ENCODE peak calls at places on chromosomes 4 and X, in five cellular contexts. Q is HCT116, C is GM23338, T is stomach, R is endothelial cell of umbilical vein. X is an unnamed sample. For H3K36me3, the result is how much of the 10 kb centered on the place peaks cover.

GRCh38 chr4:68498413-68499007 is 51.2 kb downstream of the TMPRSS11E start:
- DNase-seq in Q (peak), C (peak), T (peak), R (peak), X (peak)

GRCh38 chr4:110533940-110534339 is 58.0 kb downstream of the ENPEP start:
- DNase-seq in Q (peak), C (peak), T (no peak), R (peak), X (no peak)

GRCh38 chr4:72314869-72315268 is 254.2 kb downstream of the ADAMTS3 start:
- DNase-seq in Q (no peak), C (no peak), T (no peak), R (peak), X (peak)

GRCh38 chrX:2928583-2929434 is at the start of gene ARSD:
- DNase-seq in Q (peak), C (peak), T (peak), R (peak), X (peak)

GRCh38 chrX:11351375-11352295 is 58.4 kb downstream of the AMELX start:
- DNase-seq in Q (no peak), C (no peak), T (peak), R (no peak), X (peak)

GRCh38 chr4:41476310-41476709 is 61.6 kb upstream of the LIMCH1 start:
- DNase-seq in Q (no peak), C (no peak), T (no peak), R (no peak), X (no peak)

GRCh38 chrX:154727418-154728323 is 23.2 kb downstream of the GAB3 start:
- DNase-seq in Q (no peak), C (no peak), T (no peak), R (peak), X (no peak)

GRCh38 chr4:6633091-6633906 is 7.2 kb upstream of the MRFAP1 start:
- DNase-seq in Q (no peak), C (peak), T (no peak), R (no peak), X (peak)

GRCh38 chr4:169730564-169730963 is 27.2 kb downstream of the HPF1 start:
- DNase-seq in Q (no peak), C (no peak), T (no peak), R (no peak), X (no peak)

GRCh38 chr4:10929818-10930217 is 245.2 kb upstream of the CLNK start:
- DNase-seq in Q (no peak), C (no peak), T (no peak), R (no peak), X (no peak)

GRCh38 chr4:113636877-113637276 is 124.7 kb downstream of the CAMK2D start:
- DNase-seq in Q (no peak), C (no peak), T (no peak), R (no peak), X (no peak)

GRCh38 chrX:38166478-38167083 is 54.1 kb downstream of the SRPX start:
- DNase-seq in Q (peak), C (peak), T (no peak), R (peak), X (peak)

GRCh38 chrX:10569946-10570345 is 50.4 kb downstream of the MID1 start:
- DNase-seq in Q (no peak), C (no peak), T (no peak), R (peak), X (no peak)

GRCh38 chr4:38583102-38583501 is 80.9 kb upstream of the KLF3 start:
- DNase-seq in Q (no peak), C (no peak), T (no peak), R (no peak), X (no peak)

GRCh38 chr4:15006416-15007024 is 4.2 kb downstream of the CPEB2 start:
- DNase-seq in Q (no peak), C (no peak), T (no peak), R (peak), X (no peak)

GRCh38 chr4:38140643-38141203 is 180.5 kb downstream of the PTTG2 start:
- DNase-seq in Q (no peak), C (no peak), T (no peak), R (no peak), X (no peak)

GRCh38 chr4:145538636-145539035 is 57.0 kb downstream of the SMAD1 start:
- DNase-seq in Q (no peak), C (no peak), T (no peak), R (no peak), X (no peak)

GRCh38 chr4:185020293-185020808 is 2.1 kb downstream of the HELT start:
- DNase-seq in Q (no peak), C (peak), T (no peak), R (no peak), X (no peak)

GRCh38 chrX:49172280-49172780 is 632 bp downstream of the PLP2 start:
- DNase-seq in Q (no peak), C (peak), T (peak), R (peak), X (peak)

GRCh38 chr4:62484357-62484756 is 1284.2 kb downstream of the ADGRL3 start:
- DNase-seq in Q (no peak), C (no peak), T (no peak), R (no peak), X (no peak)

GRCh38 chr4:183932576-183932975 is 27.5 kb downstream of the STOX2 start:
- DNase-seq in Q (no peak), C (no peak), T (no peak), R (no peak), X (no peak)

GRCh38 chr4:61201562-61202099 is 1.5 kb downstream of the ADGRL3 start:
- DNase-seq in Q (no peak), C (peak), T (no peak), R (no peak), X (no peak)

GRCh38 chr4:8225704-8226443 is 26.8 kb downstream of the SH3TC1 start:
- DNase-seq in Q (no peak), C (peak), T (no peak), R (no peak), X (no peak)

GRCh38 chr4:129138762-129139496 is 43.0 kb downstream of the C4orf33 start:
- DNase-seq in Q (no peak), C (no peak), T (no peak), R (no peak), X (no peak)

GRCh38 chr4:160372390-160372789 is 1269.5 kb downstream of the RAPGEF2 start:
- DNase-seq in Q (no peak), C (no peak), T (no peak), R (no peak), X (no peak)

GRCh38 chr4:25406081-25406692 is 29.1 kb downstream of the ANAPC4 start:
- DNase-seq in Q (no peak), C (no peak), T (no peak), R (no peak), X (no peak)
- H3K36me3 ChIP-seq in Q (under half), C (under half), T (half or more), R (under half), X (under half)

GRCh38 chrX:13763489-13763888 is 28.9 kb downstream of the OFD1 start:
- DNase-seq in Q (no peak), C (peak), T (peak), R (no peak), X (peak)

GRCh38 chrX:13764284-13764683 is 29.7 kb downstream of the OFD1 start:
- DNase-seq in Q (no peak), C (no peak), T (no peak), R (no peak), X (no peak)

GRCh38 chrX:13762015-13762414 is 27.5 kb downstream of the OFD1 start:
- DNase-seq in Q (no peak), C (peak), T (no peak), R (no peak), X (no peak)

GRCh38 chrX:13761606-13762005 is 27.1 kb downstream of the OFD1 start:
- DNase-seq in Q (no peak), C (peak), T (no peak), R (no peak), X (no peak)

GRCh38 chrX:13764765-13765164 is 30.2 kb downstream of the OFD1 start:
- DNase-seq in Q (no peak), C (peak), T (peak), R (no peak), X (peak)
- TF ChIP-seq CTCF in Q (no peak), C (peak), T (no peak), R (peak), X (no peak)

GRCh38 chr4:137394000-137394399 is 138.3 kb downstream of the PCDH18 start:
- DNase-seq in Q (no peak), C (no peak), T (no peak), R (peak), X (no peak)
- TF ChIP-seq POLR2AphosphoS5 in Q (no peak), C (no peak), T (no peak), R (no peak), X (no peak)

DNA sequence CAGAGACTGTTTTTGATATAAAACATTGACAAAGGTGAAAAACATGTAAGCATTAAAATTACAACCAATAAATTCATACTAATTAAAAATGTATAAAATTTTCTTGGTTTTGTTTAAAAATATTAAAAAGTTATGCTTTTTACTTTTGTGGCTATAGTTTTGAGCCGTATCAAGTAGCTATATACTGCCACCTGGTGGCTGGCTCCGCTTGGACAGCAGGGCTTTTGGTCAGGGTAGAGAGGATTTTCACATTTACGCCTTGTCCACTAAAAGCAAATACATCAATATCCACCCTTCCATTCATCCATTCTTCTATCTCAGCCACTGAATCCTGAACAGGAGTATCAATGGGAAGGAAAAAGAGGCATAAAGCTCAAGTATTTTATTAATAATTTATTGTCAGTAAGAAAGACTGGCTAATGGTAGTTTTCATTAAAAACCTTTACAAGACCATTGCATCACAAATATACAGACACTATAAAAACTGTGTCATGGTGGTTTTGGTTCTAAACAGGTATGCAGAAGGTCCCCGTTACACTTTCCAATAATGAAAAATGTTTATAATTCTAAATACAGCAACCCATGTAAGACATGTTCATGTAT is 32.1 kb upstream of the MTNR1A start:
- DNase-seq in Q (peak), C (peak), T (peak), R (peak), X (peak)
- H3K36me3 ChIP-seq in Q (half or more), C (under half), T (under half), R (under half), X (under half)

DNA sequence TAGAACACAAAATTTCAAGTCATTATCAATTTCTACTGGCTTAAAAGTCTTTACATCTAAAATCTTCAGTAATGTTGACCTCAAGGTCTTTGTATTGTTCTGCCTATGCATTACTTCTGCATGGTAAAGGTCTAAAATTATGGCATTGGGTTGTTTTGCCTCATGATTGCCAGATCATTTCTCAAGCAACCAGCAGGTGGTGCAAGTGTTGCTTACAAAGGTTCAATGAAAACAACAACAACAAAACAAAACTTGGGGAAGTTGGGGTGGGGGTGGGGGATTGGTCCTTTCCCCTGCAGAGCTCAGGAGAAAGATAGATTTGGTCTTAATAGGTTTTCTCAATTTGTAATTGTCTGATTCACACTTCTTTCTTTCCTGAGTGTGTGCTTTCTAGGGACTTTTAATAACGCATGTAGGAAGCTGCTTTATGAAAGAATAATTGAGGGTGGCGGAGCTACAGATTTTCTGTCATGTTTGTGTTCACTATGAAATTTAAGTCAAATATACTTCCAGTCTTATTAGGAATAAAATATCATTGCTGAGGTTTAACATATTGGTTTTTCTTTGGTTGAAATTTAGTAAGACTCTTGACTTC is 145.1 kb downstream of the COL4A5 start:
- DNase-seq in Q (peak), C (peak), T (no peak), R (peak), X (no peak)
- TF ChIP-seq CTCF in Q (peak), C (peak), T (no peak), R (peak), X (no peak)

DNA sequence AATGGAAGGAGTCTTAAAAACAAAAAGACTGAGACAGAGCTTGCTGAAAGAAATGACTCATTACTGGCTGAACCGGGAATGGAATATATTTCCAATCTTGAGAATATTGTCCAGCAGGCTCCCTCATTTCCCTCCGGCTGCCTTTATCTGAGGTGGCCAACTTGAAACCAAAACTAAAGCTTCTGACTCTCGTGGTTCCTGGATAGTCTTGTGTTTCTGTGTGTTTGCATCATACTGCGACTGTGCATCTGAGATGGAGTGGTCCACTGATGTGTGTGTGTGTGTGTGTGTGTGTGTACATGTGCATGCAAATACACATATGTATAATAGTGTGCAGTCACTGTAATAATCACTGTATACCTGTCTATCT is 145.6 kb upstream of the SCML1 start:
- DNase-seq in Q (no peak), C (no peak), T (no peak), R (peak), X (no peak)
- TF ChIP-seq POLR2AphosphoS5 in Q (no peak), C (no peak), T (no peak), R (no peak), X (no peak)

X was measured in prostate gland.